ENCODE peak calls at places on chromosomes 5 and 9, in six cellular contexts. One of them, this sample, is unnamed.

GRCh38 chr9:103802068-103802467 is 292.0 kb upstream of the SMC2 start:
- DNase-seq in OCI-M1: no peak
- DNase-seq in activated T-cell treated with anti-CD3 and anti-CD28 coated beads, Interleukin-2, amount 50 U/mL, for 4 hours: no peak
- DNase-seq in NCI-H1105: no peak
- DNase-seq in HT1080: no peak
- DNase-seq in Kasumi-1: no peak
- DNase-seq in this sample: no peak

GRCh38 chr5:141496038-141496437 is 7.2 kb downstream of the PCDHGC5 start:
- DNase-seq in HT1080: peak; percentile 20
- DNase-seq in Kasumi-1: no peak
- DNase-seq in NCI-H1105: no peak
- DNase-seq in OCI-M1: no peak
- DNase-seq in activated T-cell treated with anti-CD3 and anti-CD28 coated beads, Interleukin-2, amount 50 U/mL, for 4 hours: no peak
- DNase-seq in this sample: no peak

GRCh38 chr9:108296056-108296455 is 559.7 kb downstream of the ACTL7B start:
- DNase-seq in NCI-H1105: no peak
- DNase-seq in Kasumi-1: no peak
- DNase-seq in HT1080: peak; percentile 52
- DNase-seq in activated T-cell treated with anti-CD3 and anti-CD28 coated beads, Interleukin-2, amount 50 U/mL, for 4 hours: no peak
- DNase-seq in OCI-M1: no peak
- DNase-seq in this sample: no peak

GRCh38 chr5:151093476-151093889 is 12.6 kb upstream of the TNIP1 start:
- DNase-seq in activated T-cell treated with anti-CD3 and anti-CD28 coated beads, Interleukin-2, amount 50 U/mL, for 4 hours: no peak
- DNase-seq in OCI-M1: peak; percentile 35
- DNase-seq in NCI-H1105: no peak
- DNase-seq in Kasumi-1: peak; percentile 92
- DNase-seq in HT1080: peak; percentile 96
- DNase-seq in this sample: no peak

GRCh38 chr9:32344551-32345182 is 39.8 kb upstream of the ACO1 start:
- DNase-seq in activated T-cell treated with anti-CD3 and anti-CD28 coated beads, Interleukin-2, amount 50 U/mL, for 4 hours: no peak
- DNase-seq in HT1080: peak; percentile 56
- DNase-seq in Kasumi-1: no peak
- DNase-seq in OCI-M1: peak; percentile 84
- DNase-seq in NCI-H1105: no peak
- DNase-seq in this sample: no peak

GRCh38 chr5:418681-419121 is 24.3 kb upstream of the EXOC3 start:
- DNase-seq in HT1080: peak; percentile 43
- DNase-seq in OCI-M1: no peak
- DNase-seq in activated T-cell treated with anti-CD3 and anti-CD28 coated beads, Interleukin-2, amount 50 U/mL, for 4 hours: no peak
- DNase-seq in Kasumi-1: no peak
- DNase-seq in NCI-H1105: no peak
- DNase-seq in this sample: no peak

GRCh38 chr5:125961150-125961549 is 462.1 kb upstream of the GRAMD2B start:
- DNase-seq in Kasumi-1: peak; percentile 31
- DNase-seq in activated T-cell treated with anti-CD3 and anti-CD28 coated beads, Interleukin-2, amount 50 U/mL, for 4 hours: no peak
- DNase-seq in OCI-M1: no peak
- DNase-seq in HT1080: no peak
- DNase-seq in NCI-H1105: no peak
- DNase-seq in this sample: no peak

GRCh38 chr5:175803736-175804480 is 67.5 kb upstream of the CPLX2 start:
- DNase-seq in HT1080: no peak
- DNase-seq in NCI-H1105: no peak
- DNase-seq in Kasumi-1: no peak
- DNase-seq in OCI-M1: no peak
- DNase-seq in activated T-cell treated with anti-CD3 and anti-CD28 coated beads, Interleukin-2, amount 50 U/mL, for 4 hours: no peak
- DNase-seq in this sample: no peak

GRCh38 chr5:117681431-117681830 is 1106.8 kb upstream of the SEMA6A start:
- DNase-seq in HT1080: no peak
- DNase-seq in NCI-H1105: no peak
- DNase-seq in Kasumi-1: no peak
- DNase-seq in OCI-M1: no peak
- DNase-seq in activated T-cell treated with anti-CD3 and anti-CD28 coated beads, Interleukin-2, amount 50 U/mL, for 4 hours: no peak
- DNase-seq in this sample: no peak

GRCh38 chr9:90969021-90969675 is 167.5 kb downstream of the SYK start:
- DNase-seq in HT1080: no peak
- DNase-seq in Kasumi-1: no peak
- DNase-seq in OCI-M1: no peak
- DNase-seq in NCI-H1105: peak; percentile 94
- DNase-seq in activated T-cell treated with anti-CD3 and anti-CD28 coated beads, Interleukin-2, amount 50 U/mL, for 4 hours: no peak
- DNase-seq in this sample: no peak

GRCh38 chr9:125844611-125845010 is 97.4 kb downstream of the PBX3 start:
- DNase-seq in Kasumi-1: no peak
- DNase-seq in HT1080: no peak
- DNase-seq in activated T-cell treated with anti-CD3 and anti-CD28 coated beads, Interleukin-2, amount 50 U/mL, for 4 hours: no peak
- DNase-seq in OCI-M1: no peak
- DNase-seq in NCI-H1105: no peak
- DNase-seq in this sample: no peak

GRCh38 chr5:88536146-88536545 is 267.5 kb upstream of the TMEM161B start:
- DNase-seq in HT1080: peak; percentile 44
- DNase-seq in NCI-H1105: no peak
- DNase-seq in activated T-cell treated with anti-CD3 and anti-CD28 coated beads, Interleukin-2, amount 50 U/mL, for 4 hours: no peak
- DNase-seq in OCI-M1: no peak
- DNase-seq in Kasumi-1: no peak
- DNase-seq in this sample: no peak

GRCh38 chr9:134525070-134525815 is 116.4 kb upstream of the COL5A1 start:
- DNase-seq in OCI-M1: no peak
- DNase-seq in NCI-H1105: no peak
- DNase-seq in activated T-cell treated with anti-CD3 and anti-CD28 coated beads, Interleukin-2, amount 50 U/mL, for 4 hours: peak; percentile 2
- DNase-seq in HT1080: no peak
- DNase-seq in Kasumi-1: no peak
- DNase-seq in this sample: peak; percentile 27

GRCh38 chr9:111431684-111432083 is 52.5 kb downstream of the ECPAS start:
- DNase-seq in HT1080: no peak
- DNase-seq in NCI-H1105: no peak
- DNase-seq in Kasumi-1: no peak
- DNase-seq in activated T-cell treated with anti-CD3 and anti-CD28 coated beads, Interleukin-2, amount 50 U/mL, for 4 hours: no peak
- DNase-seq in OCI-M1: peak; percentile 81
- DNase-seq in this sample: no peak

GRCh38 chr5:2805080-2805479 is 53.6 kb upstream of the IRX2 start:
- DNase-seq in HT1080: no peak
- DNase-seq in Kasumi-1: no peak
- DNase-seq in OCI-M1: no peak
- DNase-seq in NCI-H1105: no peak
- DNase-seq in activated T-cell treated with anti-CD3 and anti-CD28 coated beads, Interleukin-2, amount 50 U/mL, for 4 hours: no peak
- DNase-seq in this sample: no peak

GRCh38 chr9:99936947-99937587 is 30.6 kb downstream of the STX17 start:
- DNase-seq in Kasumi-1: no peak
- DNase-seq in HT1080: no peak
- DNase-seq in activated T-cell treated with anti-CD3 and anti-CD28 coated beads, Interleukin-2, amount 50 U/mL, for 4 hours: no peak
- DNase-seq in NCI-H1105: no peak
- DNase-seq in OCI-M1: no peak
- DNase-seq in this sample: no peak

This sample was measured in left lung.